ENCODE peak calls at places on chromosomes 3 and 15, in four cellular contexts. One of them, this sample, is unnamed.

GRCh38 chr3:156665296-156665695 is 9.1 kb upstream of the TIPARP start:
- DNase-seq in tibial nerve: no peak
- DNase-seq in fibroblast of lung: peak; percentile 97
- DNase-seq in CD4-positive, alpha-beta T cell: no peak
- DNase-seq in this sample: no peak

GRCh38 chr3:5019411-5020261 is 40.4 kb downstream of the BHLHE40 start:
- DNase-seq in tibial nerve: no peak
- DNase-seq in fibroblast of lung: no peak
- DNase-seq in CD4-positive, alpha-beta T cell: peak; percentile 79
- DNase-seq in this sample: no peak

GRCh38 chr3:13045245-13045903 is 27.9 kb downstream of the IQSEC1 start:
- DNase-seq in tibial nerve: no peak
- DNase-seq in fibroblast of lung: no peak
- DNase-seq in CD4-positive, alpha-beta T cell: no peak
- DNase-seq in this sample: no peak

GRCh38 chr3:105366302-105367062 is at the start of gene ALCAM:
- DNase-seq in tibial nerve: peak; percentile 86
- DNase-seq in fibroblast of lung: peak; percentile 99
- DNase-seq in CD4-positive, alpha-beta T cell: peak; percentile 62
- DNase-seq in this sample: peak; percentile 71

GRCh38 chr3:147620906-147621305 is 211.7 kb downstream of the ZIC1 start:
- DNase-seq in tibial nerve: no peak
- DNase-seq in fibroblast of lung: no peak
- DNase-seq in CD4-positive, alpha-beta T cell: no peak
- DNase-seq in this sample: no peak

GRCh38 chr3:45462522-45463262 is 74.3 kb downstream of the LARS2 start:
- DNase-seq in tibial nerve: no peak
- DNase-seq in fibroblast of lung: peak; percentile 21
- DNase-seq in CD4-positive, alpha-beta T cell: no peak
- DNase-seq in this sample: no peak

GRCh38 chr15:39698444-39699390 is 83.9 kb downstream of the FSIP1 start:
- DNase-seq in tibial nerve: no peak
- DNase-seq in fibroblast of lung: no peak
- DNase-seq in CD4-positive, alpha-beta T cell: no peak
- DNase-seq in this sample: no peak

GRCh38 chr15:85616549-85616948 is 178.2 kb downstream of the KLHL25 start:
- DNase-seq in tibial nerve: no peak
- DNase-seq in fibroblast of lung: peak; percentile 78
- DNase-seq in CD4-positive, alpha-beta T cell: no peak
- DNase-seq in this sample: no peak

GRCh38 chr15:68341851-68342336 is 64.3 kb downstream of the FEM1B start:
- DNase-seq in tibial nerve: no peak
- DNase-seq in fibroblast of lung: peak; percentile 36
- DNase-seq in CD4-positive, alpha-beta T cell: no peak
- DNase-seq in this sample: no peak

GRCh38 chr3:16512435-16513140 is 911 bp downstream of the RFTN1 start:
- DNase-seq in tibial nerve: peak; percentile 41
- DNase-seq in fibroblast of lung: no peak
- DNase-seq in CD4-positive, alpha-beta T cell: peak; percentile 42
- DNase-seq in this sample: peak; percentile 60

GRCh38 chr3:185280572-185281365 is 26.9 kb upstream of the EHHADH start:
- DNase-seq in tibial nerve: no peak
- DNase-seq in fibroblast of lung: peak; percentile 61
- DNase-seq in CD4-positive, alpha-beta T cell: no peak
- DNase-seq in this sample: peak; percentile 60

GRCh38 chr3:150760431-150761200 is 2.4 kb downstream of the SIAH2 start:
- DNase-seq in tibial nerve: no peak
- DNase-seq in fibroblast of lung: no peak
- DNase-seq in CD4-positive, alpha-beta T cell: no peak
- DNase-seq in this sample: peak; percentile 72

DNA sequence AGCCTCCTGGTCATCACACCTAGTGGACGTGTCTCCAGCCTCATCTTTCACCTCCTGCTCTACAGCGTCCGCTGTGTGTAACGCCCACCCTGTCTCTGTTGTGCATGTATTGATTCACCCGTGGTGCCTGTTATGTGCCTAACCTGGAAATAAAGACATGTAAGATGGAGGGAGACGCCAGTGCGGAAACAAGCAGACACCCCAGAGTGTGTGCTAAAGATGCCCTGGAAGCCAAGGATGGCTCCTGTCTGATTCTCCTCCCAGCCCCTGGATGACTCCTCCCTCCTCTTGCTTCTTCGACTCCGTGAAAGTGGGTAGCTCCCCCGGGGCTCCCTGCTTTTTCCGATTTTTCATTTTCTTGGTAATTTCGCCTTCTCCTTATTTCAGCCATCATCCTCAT is 241.8 kb downstream of the ADAMTS17 start:
- DNase-seq in tibial nerve: no peak
- DNase-seq in fibroblast of lung: no peak
- DNase-seq in CD4-positive, alpha-beta T cell: no peak
- DNase-seq in this sample: no peak
- TF ChIP-seq CTCF in tibial nerve: no peak
- TF ChIP-seq CTCF in fibroblast of lung: no peak
- TF ChIP-seq CTCF in CD4-positive, alpha-beta T cell: no peak
- TF ChIP-seq CTCF in this sample: no peak

GRCh38 chr3:47781326-47781684 is 388 bp downstream of the SMARCC1 start:
- DNase-seq in tibial nerve: peak; percentile 34
- DNase-seq in fibroblast of lung: no peak
- DNase-seq in CD4-positive, alpha-beta T cell: peak; percentile 46
- DNase-seq in this sample: peak; percentile 72

GRCh38 chr3:47780727-47781325 is 867 bp downstream of the SMARCC1 start:
- DNase-seq in tibial nerve: no peak
- DNase-seq in fibroblast of lung: peak; percentile 36
- DNase-seq in CD4-positive, alpha-beta T cell: no peak
- DNase-seq in this sample: no peak

GRCh38 chr3:47783673-47784072 is 2.0 kb upstream of the SMARCC1 start:
- DNase-seq in tibial nerve: no peak
- DNase-seq in fibroblast of lung: no peak
- DNase-seq in CD4-positive, alpha-beta T cell: no peak
- DNase-seq in this sample: no peak

GRCh38 chr3:47782538-47783308 is 1.0 kb upstream of the SMARCC1 start:
- DNase-seq in tibial nerve: no peak
- DNase-seq in fibroblast of lung: no peak
- DNase-seq in CD4-positive, alpha-beta T cell: no peak
- DNase-seq in this sample: no peak

DNA sequence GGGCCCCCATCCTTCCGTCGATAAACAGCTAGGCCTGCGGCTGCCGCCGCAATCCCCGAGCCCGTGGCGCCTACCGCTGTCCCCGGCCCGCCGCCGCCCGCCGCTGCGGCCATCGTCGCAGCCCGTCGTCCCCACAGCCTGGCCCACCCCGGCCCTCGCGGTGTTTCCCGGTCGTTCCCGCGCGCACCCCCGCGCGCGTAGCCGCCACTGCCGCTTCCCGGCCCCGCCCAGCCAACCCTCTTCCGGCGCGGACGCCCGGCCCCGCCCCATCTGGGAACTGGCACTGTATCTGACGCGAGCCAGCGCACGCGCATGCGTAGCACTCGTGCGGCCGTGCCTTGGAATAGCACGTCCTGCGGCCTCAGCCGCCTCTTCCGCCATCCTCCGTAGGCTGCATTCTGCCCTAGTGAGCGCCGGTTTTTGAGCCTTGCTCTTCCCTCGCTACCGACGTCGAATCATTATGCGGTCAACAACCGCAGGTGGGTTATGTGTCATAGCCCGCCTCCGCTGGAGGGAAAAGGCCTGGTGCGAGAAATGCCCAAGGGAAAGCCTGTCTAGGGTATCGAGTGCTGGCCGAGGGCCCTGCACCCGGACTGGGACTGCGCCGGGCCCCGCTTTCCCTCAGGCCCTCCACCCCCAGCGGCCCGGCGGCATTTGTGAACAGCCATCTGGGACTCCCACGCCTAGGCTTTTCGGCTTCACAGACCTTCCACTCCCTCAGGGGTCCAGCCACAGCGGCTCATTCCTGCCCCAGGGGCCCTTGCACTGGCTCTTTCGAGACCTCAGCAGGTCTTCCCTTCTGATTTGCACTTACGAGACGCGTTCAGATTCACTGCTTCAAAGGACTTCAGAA is at the start of gene SMARCC1:
- DNase-seq in tibial nerve: peak; percentile 95
- DNase-seq in fibroblast of lung: peak; percentile 97
- DNase-seq in CD4-positive, alpha-beta T cell: peak; percentile 95
- DNase-seq in this sample: peak; percentile 97
- TF ChIP-seq CTCF in tibial nerve: peak; percentile 49
- TF ChIP-seq CTCF in fibroblast of lung: no peak
- TF ChIP-seq CTCF in CD4-positive, alpha-beta T cell: no peak
- TF ChIP-seq CTCF in this sample: no peak

DNA sequence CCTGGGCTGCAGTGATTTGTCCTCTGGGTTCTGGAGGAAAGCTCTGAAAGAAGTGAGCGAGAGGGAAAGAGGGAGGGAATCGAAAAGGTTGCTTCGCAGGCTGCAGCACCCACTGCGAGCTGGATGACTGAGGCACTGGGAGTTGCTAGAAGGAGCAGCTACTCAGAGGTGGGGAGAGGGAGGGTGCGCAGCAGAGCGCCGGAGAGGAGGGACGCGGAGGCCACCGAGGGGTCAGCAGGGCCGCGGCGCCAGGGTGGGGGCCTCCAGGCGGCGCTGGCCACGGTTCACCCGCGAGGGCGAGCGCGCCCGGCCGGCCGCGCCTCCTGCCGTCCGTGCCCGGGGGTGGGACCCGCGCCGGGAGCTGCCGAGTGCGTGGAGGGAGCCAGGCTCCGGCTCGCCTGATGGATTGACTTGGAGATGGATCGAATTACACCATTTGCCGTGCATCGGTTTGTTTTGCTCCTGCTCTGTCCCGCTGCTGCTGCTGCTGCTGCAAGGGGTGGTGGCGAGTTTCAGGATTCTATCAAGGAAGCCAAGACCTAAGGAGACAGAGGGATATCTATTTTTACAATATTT is at the start of gene SEMA6D:
- DNase-seq in tibial nerve: peak; percentile 64
- DNase-seq in fibroblast of lung: peak; percentile 93
- DNase-seq in CD4-positive, alpha-beta T cell: no peak
- DNase-seq in this sample: peak; percentile 44
- TF ChIP-seq CTCF in tibial nerve: peak; percentile 64
- TF ChIP-seq CTCF in fibroblast of lung: peak; percentile 12
- TF ChIP-seq CTCF in CD4-positive, alpha-beta T cell: no peak
- TF ChIP-seq CTCF in this sample: no peak

DNA sequence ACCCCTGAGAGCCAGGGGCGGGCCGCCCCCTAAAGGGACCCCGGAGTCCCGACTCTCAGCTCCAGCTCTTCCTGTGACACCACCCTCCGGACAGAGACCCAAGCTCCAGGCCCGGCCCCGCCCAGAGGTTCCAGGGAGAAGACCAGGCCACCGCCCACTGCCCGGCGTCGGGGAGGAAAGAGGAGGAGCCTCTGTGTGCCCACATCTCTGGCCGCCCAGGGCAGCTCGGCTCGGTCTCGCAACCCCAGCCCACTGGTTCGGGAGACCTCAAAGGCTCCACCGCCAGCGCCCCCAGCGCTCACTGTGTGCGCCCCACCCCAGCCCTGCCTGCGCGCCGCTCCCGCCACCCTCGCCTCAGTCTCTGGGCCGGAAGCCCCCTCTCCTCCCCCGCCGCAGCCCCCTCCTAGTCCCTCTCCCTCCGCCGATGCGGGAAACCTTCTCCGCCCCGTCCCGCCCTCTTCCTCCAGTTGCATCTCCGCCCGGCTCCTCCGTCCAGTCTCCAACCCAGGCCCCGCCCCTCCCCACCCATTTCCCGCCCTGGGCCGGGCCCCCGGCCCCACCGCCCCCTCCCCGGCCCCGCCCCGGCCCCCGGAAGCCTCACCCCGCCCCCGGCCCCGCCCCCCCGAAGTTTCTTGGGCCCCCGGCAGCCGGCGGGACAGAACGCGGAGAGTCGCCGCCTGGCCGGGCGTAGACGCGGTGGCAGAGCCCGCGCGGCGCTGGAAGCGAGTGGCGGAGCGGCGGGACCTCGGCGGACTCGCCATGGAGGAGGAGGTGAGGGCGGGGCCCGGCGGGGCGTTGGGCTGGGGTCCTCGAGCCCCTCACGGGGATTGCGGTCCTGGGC is at the start of gene PLEKHO2:
- DNase-seq in tibial nerve: peak; percentile 94
- DNase-seq in fibroblast of lung: peak; percentile 96
- DNase-seq in CD4-positive, alpha-beta T cell: peak; percentile 87
- DNase-seq in this sample: peak; percentile 98
- TF ChIP-seq CTCF in tibial nerve: peak; percentile 50
- TF ChIP-seq CTCF in fibroblast of lung: peak; percentile 7
- TF ChIP-seq CTCF in CD4-positive, alpha-beta T cell: peak; percentile 36
- TF ChIP-seq CTCF in this sample: peak; percentile 18

GRCh38 chr3:64039972-64040733 is 16.9 kb upstream of the PSMD6 start:
- DNase-seq in tibial nerve: no peak
- DNase-seq in fibroblast of lung: no peak
- DNase-seq in CD4-positive, alpha-beta T cell: no peak
- DNase-seq in this sample: no peak

GRCh38 chr3:64042952-64043351 is 19.7 kb upstream of the PSMD6 start:
- DNase-seq in tibial nerve: no peak
- DNase-seq in fibroblast of lung: no peak
- DNase-seq in CD4-positive, alpha-beta T cell: no peak
- DNase-seq in this sample: no peak

GRCh38 chr3:64039273-64039672 is 16.0 kb upstream of the PSMD6 start:
- DNase-seq in tibial nerve: no peak
- DNase-seq in fibroblast of lung: no peak
- DNase-seq in CD4-positive, alpha-beta T cell: no peak
- DNase-seq in this sample: no peak

GRCh38 chr3:64037084-64037483 is 13.8 kb upstream of the PSMD6 start:
- DNase-seq in tibial nerve: no peak
- DNase-seq in fibroblast of lung: no peak
- DNase-seq in CD4-positive, alpha-beta T cell: no peak
- DNase-seq in this sample: no peak

DNA sequence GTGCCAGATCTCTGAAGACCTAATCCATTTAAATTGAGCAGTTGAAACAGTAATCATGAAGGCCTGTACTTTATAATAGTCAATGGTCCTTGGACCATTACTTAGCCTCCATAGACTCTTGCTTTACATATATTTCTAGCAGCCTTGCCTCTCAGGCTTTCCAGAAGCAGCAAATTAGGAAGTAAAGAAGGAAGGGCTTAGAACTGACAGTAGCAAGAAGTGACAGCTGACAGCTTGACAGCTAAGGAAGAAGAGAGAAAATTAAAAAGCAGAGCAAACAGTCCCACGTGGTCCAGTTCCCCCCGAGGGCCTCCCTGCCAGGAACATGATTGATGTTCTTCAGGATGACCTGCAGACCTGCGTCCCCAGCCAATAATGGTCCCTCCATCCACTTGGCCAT is 15.0 kb upstream of the PSMD6 start:
- DNase-seq in tibial nerve: no peak
- DNase-seq in fibroblast of lung: no peak
- DNase-seq in CD4-positive, alpha-beta T cell: no peak
- DNase-seq in this sample: no peak
- TF ChIP-seq CTCF in tibial nerve: no peak
- TF ChIP-seq CTCF in fibroblast of lung: no peak
- TF ChIP-seq CTCF in CD4-positive, alpha-beta T cell: no peak
- TF ChIP-seq CTCF in this sample: no peak

GRCh38 chr15:73926191-73927002 is at the start of gene LOXL1:
- DNase-seq in tibial nerve: peak; percentile 41
- DNase-seq in fibroblast of lung: peak; percentile 90
- DNase-seq in CD4-positive, alpha-beta T cell: no peak
- DNase-seq in this sample: no peak

GRCh38 chr15:73928241-73928579 is 1.9 kb downstream of the LOXL1 start:
- DNase-seq in tibial nerve: no peak
- DNase-seq in fibroblast of lung: no peak
- DNase-seq in CD4-positive, alpha-beta T cell: no peak
- DNase-seq in this sample: no peak

GRCh38 chr15:73928971-73929627 is 2.8 kb downstream of the LOXL1 start:
- DNase-seq in tibial nerve: no peak
- DNase-seq in fibroblast of lung: no peak
- DNase-seq in CD4-positive, alpha-beta T cell: no peak
- DNase-seq in this sample: no peak

GRCh38 chr15:73927003-73927475 is 777 bp downstream of the LOXL1 start:
- DNase-seq in tibial nerve: no peak
- DNase-seq in fibroblast of lung: no peak
- DNase-seq in CD4-positive, alpha-beta T cell: peak; percentile 33
- DNase-seq in this sample: peak; percentile 75

GRCh38 chr15:73927476-73928240 is 1.4 kb downstream of the LOXL1 start:
- DNase-seq in tibial nerve: no peak
- DNase-seq in fibroblast of lung: peak; percentile 48
- DNase-seq in CD4-positive, alpha-beta T cell: peak; percentile 78
- DNase-seq in this sample: peak; percentile 80
- TF ChIP-seq CTCF in tibial nerve: peak; percentile 55
- TF ChIP-seq CTCF in fibroblast of lung: peak; percentile 43
- TF ChIP-seq CTCF in CD4-positive, alpha-beta T cell: peak; percentile 94
- TF ChIP-seq CTCF in this sample: peak; percentile 32

This sample was measured in GM13977.